ENCODE peak calls at places on chromosomes 11 and 22, in six cellular contexts. One of them, this sample, is unnamed.

GRCh38 chr11:12125609-12126149 is 15.3 kb downstream of the MICAL2 start:
- DNase-seq in NCI-H524 treated with DMSO at 0.1 percent for 48 hours: no peak
- DNase-seq in GM12878: no peak
- DNase-seq in iPS-NIHi11: no peak
- DNase-seq in stimulated activated CD8-positive, alpha-beta memory T cell treated with anti-CD3 and anti-CD28 coated beads, Interleukin-4, amount 100 ng/mL, for 48 hours: no peak
- DNase-seq in NCI-H1436: no peak
- DNase-seq in this sample: no peak

GRCh38 chr11:20110908-20111669 is 49.2 kb downstream of the DBX1 start:
- DNase-seq in NCI-H524 treated with DMSO at 0.1 percent for 48 hours: no peak
- DNase-seq in GM12878: peak
- DNase-seq in iPS-NIHi11: peak
- DNase-seq in stimulated activated CD8-positive, alpha-beta memory T cell treated with anti-CD3 and anti-CD28 coated beads, Interleukin-4, amount 100 ng/mL, for 48 hours: peak
- DNase-seq in NCI-H1436: peak
- DNase-seq in this sample: no peak

GRCh38 chr11:98679673-98680072 is 341.1 kb upstream of the CNTN5 start:
- DNase-seq in NCI-H524 treated with DMSO at 0.1 percent for 48 hours: no peak
- DNase-seq in GM12878: no peak
- DNase-seq in iPS-NIHi11: no peak
- DNase-seq in stimulated activated CD8-positive, alpha-beta memory T cell treated with anti-CD3 and anti-CD28 coated beads, Interleukin-4, amount 100 ng/mL, for 48 hours: no peak
- DNase-seq in NCI-H1436: no peak
- DNase-seq in this sample: no peak

GRCh38 chr11:3808846-3809623 is 675 bp downstream of the PGAP2 start:
- DNase-seq in NCI-H524 treated with DMSO at 0.1 percent for 48 hours: peak
- DNase-seq in GM12878: peak
- DNase-seq in iPS-NIHi11: peak
- DNase-seq in stimulated activated CD8-positive, alpha-beta memory T cell treated with anti-CD3 and anti-CD28 coated beads, Interleukin-4, amount 100 ng/mL, for 48 hours: peak
- DNase-seq in NCI-H1436: peak
- DNase-seq in this sample: no peak

GRCh38 chr11:34206598-34207300 is 101.3 kb downstream of the NAT10 start:
- DNase-seq in NCI-H524 treated with DMSO at 0.1 percent for 48 hours: no peak
- DNase-seq in GM12878: no peak
- DNase-seq in iPS-NIHi11: no peak
- DNase-seq in stimulated activated CD8-positive, alpha-beta memory T cell treated with anti-CD3 and anti-CD28 coated beads, Interleukin-4, amount 100 ng/mL, for 48 hours: no peak
- DNase-seq in NCI-H1436: no peak
- DNase-seq in this sample: no peak

GRCh38 chr11:119085523-119085878 is 820 bp downstream of the HMBS start:
- DNase-seq in NCI-H524 treated with DMSO at 0.1 percent for 48 hours: no peak
- DNase-seq in GM12878: no peak
- DNase-seq in iPS-NIHi11: no peak
- DNase-seq in stimulated activated CD8-positive, alpha-beta memory T cell treated with anti-CD3 and anti-CD28 coated beads, Interleukin-4, amount 100 ng/mL, for 48 hours: peak
- DNase-seq in NCI-H1436: no peak
- DNase-seq in this sample: no peak

GRCh38 chr11:12963789-12964536 is 45.2 kb upstream of the RASSF10 start:
- DNase-seq in NCI-H524 treated with DMSO at 0.1 percent for 48 hours: peak
- DNase-seq in GM12878: peak
- DNase-seq in iPS-NIHi11: peak
- DNase-seq in stimulated activated CD8-positive, alpha-beta memory T cell treated with anti-CD3 and anti-CD28 coated beads, Interleukin-4, amount 100 ng/mL, for 48 hours: peak
- DNase-seq in NCI-H1436: peak
- DNase-seq in this sample: no peak

GRCh38 chr11:7577883-7578242 is 64.1 kb downstream of the PPFIBP2 start:
- DNase-seq in NCI-H524 treated with DMSO at 0.1 percent for 48 hours: no peak
- DNase-seq in GM12878: no peak
- DNase-seq in iPS-NIHi11: peak
- DNase-seq in stimulated activated CD8-positive, alpha-beta memory T cell treated with anti-CD3 and anti-CD28 coated beads, Interleukin-4, amount 100 ng/mL, for 48 hours: no peak
- DNase-seq in NCI-H1436: no peak
- DNase-seq in this sample: no peak

GRCh38 chr11:93659216-93659615 is 2.3 kb upstream of the CEP295 start:
- DNase-seq in NCI-H524 treated with DMSO at 0.1 percent for 48 hours: no peak
- DNase-seq in GM12878: no peak
- DNase-seq in iPS-NIHi11: no peak
- DNase-seq in stimulated activated CD8-positive, alpha-beta memory T cell treated with anti-CD3 and anti-CD28 coated beads, Interleukin-4, amount 100 ng/mL, for 48 hours: no peak
- DNase-seq in NCI-H1436: no peak
- DNase-seq in this sample: no peak

GRCh38 chr22:30127749-30128166 is 47.5 kb downstream of the HORMAD2 start:
- DNase-seq in NCI-H524 treated with DMSO at 0.1 percent for 48 hours: no peak
- DNase-seq in GM12878: no peak
- DNase-seq in iPS-NIHi11: no peak
- DNase-seq in stimulated activated CD8-positive, alpha-beta memory T cell treated with anti-CD3 and anti-CD28 coated beads, Interleukin-4, amount 100 ng/mL, for 48 hours: no peak
- DNase-seq in NCI-H1436: no peak
- DNase-seq in this sample: no peak

GRCh38 chr22:30325065-30325720 is 1.5 kb downstream of the TBC1D10A start:
- DNase-seq in NCI-H524 treated with DMSO at 0.1 percent for 48 hours: no peak
- DNase-seq in GM12878: no peak
- DNase-seq in iPS-NIHi11: no peak
- DNase-seq in stimulated activated CD8-positive, alpha-beta memory T cell treated with anti-CD3 and anti-CD28 coated beads, Interleukin-4, amount 100 ng/mL, for 48 hours: no peak
- DNase-seq in NCI-H1436: no peak
- DNase-seq in this sample: no peak

GRCh38 chr11:61885784-61886580 is 5.4 kb downstream of the FADS3 start:
- DNase-seq in NCI-H524 treated with DMSO at 0.1 percent for 48 hours: no peak
- DNase-seq in GM12878: no peak
- DNase-seq in iPS-NIHi11: no peak
- DNase-seq in stimulated activated CD8-positive, alpha-beta memory T cell treated with anti-CD3 and anti-CD28 coated beads, Interleukin-4, amount 100 ng/mL, for 48 hours: no peak
- DNase-seq in NCI-H1436: no peak
- DNase-seq in this sample: no peak

GRCh38 chr22:41482319-41482935 is 13.5 kb downstream of the ACO2 start:
- DNase-seq in NCI-H524 treated with DMSO at 0.1 percent for 48 hours: no peak
- DNase-seq in GM12878: no peak
- DNase-seq in iPS-NIHi11: peak
- DNase-seq in stimulated activated CD8-positive, alpha-beta memory T cell treated with anti-CD3 and anti-CD28 coated beads, Interleukin-4, amount 100 ng/mL, for 48 hours: no peak
- DNase-seq in NCI-H1436: no peak
- DNase-seq in this sample: no peak

GRCh38 chr22:33329398-33329797 is 271.2 kb upstream of the SYN3 start:
- DNase-seq in NCI-H524 treated with DMSO at 0.1 percent for 48 hours: no peak
- DNase-seq in GM12878: no peak
- DNase-seq in iPS-NIHi11: no peak
- DNase-seq in stimulated activated CD8-positive, alpha-beta memory T cell treated with anti-CD3 and anti-CD28 coated beads, Interleukin-4, amount 100 ng/mL, for 48 hours: no peak
- DNase-seq in NCI-H1436: no peak
- DNase-seq in this sample: no peak

GRCh38 chr11:418343-419247 is 3.8 kb upstream of the SIGIRR start:
- DNase-seq in NCI-H524 treated with DMSO at 0.1 percent for 48 hours: no peak
- DNase-seq in GM12878: no peak
- DNase-seq in iPS-NIHi11: no peak
- DNase-seq in stimulated activated CD8-positive, alpha-beta memory T cell treated with anti-CD3 and anti-CD28 coated beads, Interleukin-4, amount 100 ng/mL, for 48 hours: no peak
- DNase-seq in NCI-H1436: no peak
- DNase-seq in this sample: no peak

GRCh38 chr11:24233041-24233440 is 263.8 kb upstream of the LUZP2 start:
- DNase-seq in NCI-H524 treated with DMSO at 0.1 percent for 48 hours: no peak
- DNase-seq in GM12878: no peak
- DNase-seq in iPS-NIHi11: no peak
- DNase-seq in stimulated activated CD8-positive, alpha-beta memory T cell treated with anti-CD3 and anti-CD28 coated beads, Interleukin-4, amount 100 ng/mL, for 48 hours: no peak
- DNase-seq in NCI-H1436: no peak
- DNase-seq in this sample: no peak

GRCh38 chr11:73784080-73784634 is 3.5 kb upstream of the MRPL48 start:
- DNase-seq in NCI-H524 treated with DMSO at 0.1 percent for 48 hours: no peak
- DNase-seq in GM12878: no peak
- DNase-seq in iPS-NIHi11: no peak
- DNase-seq in stimulated activated CD8-positive, alpha-beta memory T cell treated with anti-CD3 and anti-CD28 coated beads, Interleukin-4, amount 100 ng/mL, for 48 hours: no peak
- DNase-seq in NCI-H1436: no peak
- DNase-seq in this sample: no peak

GRCh38 chr11:37595845-37596244 is 997.8 kb upstream of the RAG2 start:
- DNase-seq in NCI-H524 treated with DMSO at 0.1 percent for 48 hours: no peak
- DNase-seq in GM12878: no peak
- DNase-seq in iPS-NIHi11: no peak
- DNase-seq in stimulated activated CD8-positive, alpha-beta memory T cell treated with anti-CD3 and anti-CD28 coated beads, Interleukin-4, amount 100 ng/mL, for 48 hours: no peak
- DNase-seq in NCI-H1436: no peak
- DNase-seq in this sample: no peak

GRCh38 chr11:84019576-84020194 is 733.5 kb upstream of the CCDC90B start:
- DNase-seq in NCI-H524 treated with DMSO at 0.1 percent for 48 hours: no peak
- DNase-seq in GM12878: no peak
- DNase-seq in iPS-NIHi11: no peak
- DNase-seq in stimulated activated CD8-positive, alpha-beta memory T cell treated with anti-CD3 and anti-CD28 coated beads, Interleukin-4, amount 100 ng/mL, for 48 hours: no peak
- DNase-seq in NCI-H1436: no peak
- DNase-seq in this sample: no peak

GRCh38 chr11:122661182-122661945 is 5.8 kb downstream of the UBASH3B start:
- DNase-seq in NCI-H524 treated with DMSO at 0.1 percent for 48 hours: peak
- DNase-seq in GM12878: no peak
- DNase-seq in iPS-NIHi11: peak
- DNase-seq in stimulated activated CD8-positive, alpha-beta memory T cell treated with anti-CD3 and anti-CD28 coated beads, Interleukin-4, amount 100 ng/mL, for 48 hours: no peak
- DNase-seq in NCI-H1436: no peak
- DNase-seq in this sample: peak

GRCh38 chr11:88332851-88333250 is 4.7 kb downstream of the CTSC start:
- DNase-seq in NCI-H524 treated with DMSO at 0.1 percent for 48 hours: no peak
- DNase-seq in GM12878: no peak
- DNase-seq in iPS-NIHi11: no peak
- DNase-seq in stimulated activated CD8-positive, alpha-beta memory T cell treated with anti-CD3 and anti-CD28 coated beads, Interleukin-4, amount 100 ng/mL, for 48 hours: no peak
- DNase-seq in NCI-H1436: no peak
- DNase-seq in this sample: no peak

GRCh38 chr11:3340025-3340424 is 38.9 kb downstream of the ZNF195 start:
- DNase-seq in NCI-H524 treated with DMSO at 0.1 percent for 48 hours: no peak
- DNase-seq in GM12878: no peak
- DNase-seq in iPS-NIHi11: no peak
- DNase-seq in stimulated activated CD8-positive, alpha-beta memory T cell treated with anti-CD3 and anti-CD28 coated beads, Interleukin-4, amount 100 ng/mL, for 48 hours: no peak
- DNase-seq in NCI-H1436: no peak
- DNase-seq in this sample: no peak

GRCh38 chr11:44804449-44805151 is 77.8 kb downstream of the TSPAN18 start:
- DNase-seq in NCI-H524 treated with DMSO at 0.1 percent for 48 hours: no peak
- DNase-seq in GM12878: no peak
- DNase-seq in iPS-NIHi11: no peak
- DNase-seq in stimulated activated CD8-positive, alpha-beta memory T cell treated with anti-CD3 and anti-CD28 coated beads, Interleukin-4, amount 100 ng/mL, for 48 hours: no peak
- DNase-seq in NCI-H1436: no peak
- DNase-seq in this sample: no peak

GRCh38 chr11:111417766-111418435 is 38.8 kb upstream of the POU2AF1 start:
- DNase-seq in NCI-H524 treated with DMSO at 0.1 percent for 48 hours: no peak
- DNase-seq in GM12878: peak
- DNase-seq in iPS-NIHi11: no peak
- DNase-seq in stimulated activated CD8-positive, alpha-beta memory T cell treated with anti-CD3 and anti-CD28 coated beads, Interleukin-4, amount 100 ng/mL, for 48 hours: no peak
- DNase-seq in NCI-H1436: no peak
- DNase-seq in this sample: no peak

GRCh38 chr11:77791301-77791700 is 29.2 kb downstream of the RSF1 start:
- DNase-seq in NCI-H524 treated with DMSO at 0.1 percent for 48 hours: no peak
- DNase-seq in GM12878: no peak
- DNase-seq in iPS-NIHi11: no peak
- DNase-seq in stimulated activated CD8-positive, alpha-beta memory T cell treated with anti-CD3 and anti-CD28 coated beads, Interleukin-4, amount 100 ng/mL, for 48 hours: no peak
- DNase-seq in NCI-H1436: no peak
- DNase-seq in this sample: no peak